ENCODE peak calls at places on chromosomes 7 and 10, in four cellular contexts. C, H, M and R are unnamed samples.

GRCh38 chr10:122267849-122268737 is 3.0 kb upstream of the BTBD16 start:
- DNase-seq in C (no peak), H (no peak), M (no peak), R (peak; percentile 61)

GRCh38 chr10:89702121-89702480 is 711 bp downstream of the KIF20B start:
- DNase-seq in M (no peak), H (no peak), C (no peak), R (peak; percentile 25)

GRCh38 chr10:15419279-15419874 is 48.3 kb upstream of the FAM171A1 start:
- DNase-seq in H (no peak), C (no peak), M (no peak), R (peak; percentile 55)

GRCh38 chr10:77355844-77356243 is 281.8 kb downstream of the KCNMA1 start:
- DNase-seq in H (peak; percentile 75), C (no peak), M (no peak), R (no peak)

GRCh38 chr7:112481833-112482669 is 1.3 kb downstream of the LSMEM1 start:
- DNase-seq in C (peak; percentile 78), M (peak; percentile 19), H (peak; percentile 75), R (no peak)

GRCh38 chr7:46744957-46745699 is 824.1 kb upstream of the IGFBP3 start:
- DNase-seq in H (no peak), M (no peak), C (no peak), R (no peak)

GRCh38 chr7:2964208-2964607 is 79.5 kb downstream of the CARD11 start:
- DNase-seq in H (no peak), M (no peak), C (no peak), R (no peak)

GRCh38 chr7:77550586-77550985 is 13.5 kb downstream of the PTPN12 start:
- DNase-seq in H (peak; percentile 82), C (no peak), M (no peak), R (no peak)

GRCh38 chr7:100053201-100053600 is 3.6 kb downstream of the ZSCAN21 start:
- DNase-seq in H (no peak), C (peak; percentile 59), M (peak; percentile 60), R (peak; percentile 60)

GRCh38 chr7:94190599-94191061 is 186.5 kb upstream of the BET1 start:
- DNase-seq in M (no peak), C (peak; percentile 77), H (peak; percentile 88), R (no peak)

GRCh38 chr7:43195768-43196167 is 83.3 kb downstream of the HECW1 start:
- DNase-seq in M (no peak), H (no peak), C (no peak), R (no peak)

GRCh38 chr10:120873741-120874140 is 22.6 kb downstream of the WDR11 start:
- DNase-seq in H (no peak), C (no peak), M (no peak), R (no peak)

GRCh38 chr10:3783313-3783689 is 1.7 kb downstream of the KLF6 start:
- DNase-seq in M (peak; percentile 52), C (peak; percentile 81), H (no peak), R (peak; percentile 58)

GRCh38 chr10:47207280-47207613 is 92.8 kb upstream of the GDF10 start:
- DNase-seq in M (no peak), H (no peak), C (no peak), R (no peak)

GRCh38 chr10:48243487-48243886 is 31.0 kb downstream of the FRMPD2 start:
- DNase-seq in H (no peak), M (no peak), C (no peak), R (no peak)

GRCh38 chr10:63012623-63013022 is 120.5 kb upstream of the NRBF2 start:
- DNase-seq in C (no peak), H (no peak), M (no peak), R (no peak)

GRCh38 chr10:61110188-61110844 is 166.3 kb upstream of the RHOBTB1 start:
- DNase-seq in C (no peak), M (no peak), H (peak; percentile 44), R (no peak)

GRCh38 chr7:132557489-132558044 is 18.7 kb downstream of the PLXNA4 start:
- DNase-seq in H (no peak), M (no peak), C (no peak), R (no peak)

GRCh38 chr10:9018161-9018843 is 963.8 kb downstream of the GATA3 start:
- DNase-seq in C (no peak), H (no peak), M (no peak), R (no peak)

GRCh38 chr10:132608511-132609195 is 71.1 kb downstream of the INPP5A start:
- DNase-seq in M (no peak), C (peak; percentile 36), H (no peak), R (no peak)

GRCh38 chr10:53134050-53134449 is 361.5 kb upstream of the MBL2 start:
- DNase-seq in H (no peak), C (no peak), M (no peak), R (no peak)

GRCh38 chr10:12479437-12479844 is 130.1 kb downstream of the CAMK1D start:
- DNase-seq in M (no peak), H (no peak), C (no peak), R (peak; percentile 40)

GRCh38 chr10:33542747-33543505 is 208.5 kb upstream of the NRP1 start:
- DNase-seq in C (no peak), H (no peak), M (no peak), R (no peak)

GRCh38 chr7:41046221-41046761 is 656.6 kb downstream of the INHBA start:
- DNase-seq in C (peak; percentile 71), H (peak; percentile 24), M (no peak), R (no peak)

GRCh38 chr10:59303018-59303417 is 59.3 kb downstream of the FAM13C start:
- DNase-seq in H (no peak), M (no peak), C (no peak), R (no peak)

GRCh38 chr7:3605222-3605621 is 304.2 kb downstream of the SDK1 start:
- DNase-seq in C (no peak), H (no peak), M (no peak), R (no peak)

GRCh38 chr10:117718970-117719369 is 176.4 kb downstream of the EMX2 start:
- DNase-seq in M (no peak), C (no peak), H (no peak), R (no peak)

GRCh38 chr7:44637788-44638594 is 31.6 kb downstream of the OGDH start:
- DNase-seq in H (peak; percentile 83), M (no peak), C (peak; percentile 71), R (peak; percentile 74)

GRCh38 chr7:45888185-45888992 is at the start of gene IGFBP1:
- DNase-seq in C (no peak), H (no peak), M (no peak), R (no peak)

GRCh38 chr10:30027057-30028005 is 32.1 kb downstream of the JCAD start:
- DNase-seq in H (no peak), C (no peak), M (no peak), R (peak; percentile 45)

GRCh38 chr10:124732931-124733536 is 11.1 kb downstream of the FAM53B start:
- DNase-seq in C (peak; percentile 75), H (no peak), M (no peak), R (peak; percentile 56)

GRCh38 chr7:30268666-30269065 is 15.7 kb upstream of the ZNRF2 start:
- DNase-seq in M (no peak), C (no peak), H (no peak), R (no peak)

GRCh38 chr10:124252097-124252715 is 158.8 kb upstream of the CHST15 start:
- DNase-seq in M (no peak), H (no peak), C (no peak), R (no peak)

GRCh38 chr10:69816536-69816935 is 14.8 kb downstream of the COL13A1 start:
- DNase-seq in M (no peak), H (no peak), C (no peak), R (no peak)

GRCh38 chr10:34492081-34492480 is 323.0 kb downstream of the PARD3 start:
- DNase-seq in C (no peak), M (no peak), H (no peak), R (no peak)

GRCh38 chr10:1297566-1298301 is 241.5 kb downstream of the WDR37 start:
- DNase-seq in C (no peak), H (no peak), M (no peak), R (no peak)

GRCh38 chr10:127872011-127872741 is 20.6 kb downstream of the CLRN3 start:
- DNase-seq in C (no peak), M (no peak), H (no peak), R (peak; percentile 22)

GRCh38 chr7:141074162-141074989 is 512 bp downstream of the TMEM178B start:
- DNase-seq in M (peak; percentile 38), C (no peak), H (no peak), R (no peak)
- H3K4me3 ChIP-seq in M (peak overlapping the region; percentile 58), C (no peak overlapping the region), H (peak overlapping the region; percentile 16), R (peak overlapping the region; percentile 53)

GRCh38 chr10:72772031-72772430 is 80.1 kb downstream of the MCU start:
- DNase-seq in M (no peak), C (no peak), H (no peak), R (no peak)
- H3K36me3 ChIP-seq in M (no peaks in the 10 kb centered on the region), C (peaks cover 8% of the 10 kb centered on the region), H (no peaks in the 10 kb centered on the region), R (no peaks in the 10 kb centered on the region)

GRCh38 chr10:98624963-98625362 is 178.2 kb upstream of the HPS1 start:
- DNase-seq in M (no peak), H (no peak), C (no peak), R (no peak)
- H3K4me3 ChIP-seq in M (no peak overlapping the region), H (no peak overlapping the region), C (no peak overlapping the region), R (no peak overlapping the region)

GRCh38 chr7:5377279-5377678 is 46.4 kb downstream of the TNRC18 start:
- DNase-seq in C (no peak), M (no peak), H (no peak), R (no peak)
- H3K36me3 ChIP-seq in C (peaks cover 19% of the 10 kb centered on the region), M (peaks cover 39% of the 10 kb centered on the region), H (peaks cover 38% of the 10 kb centered on the region), R (peaks cover 21% of the 10 kb centered on the region)

DNA sequence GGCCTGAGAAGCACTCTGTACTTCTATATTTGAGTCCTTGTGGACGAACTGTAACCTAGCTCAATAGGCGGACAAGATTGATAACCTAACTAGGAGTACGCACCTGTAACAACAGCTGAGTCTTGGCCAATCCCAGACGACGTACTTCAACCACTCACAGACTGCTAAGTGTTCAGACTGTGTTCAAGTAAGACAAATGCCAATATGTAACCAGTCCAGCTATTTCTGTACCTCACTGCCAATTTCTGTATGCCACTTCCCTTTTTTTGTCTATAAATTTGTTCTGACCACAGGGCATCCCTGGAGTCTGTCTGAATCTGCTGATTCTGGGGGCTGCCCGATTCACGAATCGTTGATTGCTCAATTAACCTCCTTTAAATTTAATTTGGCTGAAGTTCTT is 32.2 kb downstream of the HACD1 start:
- DNase-seq in C (no peak), H (no peak), M (no peak), R (no peak)
- H3K4me3 ChIP-seq in C (no peak overlapping the region), H (no peak overlapping the region), M (no peak overlapping the region), R (no peak overlapping the region)

GRCh38 chr7:136601772-136602171 is 266.7 kb upstream of the CHRM2 start:
- DNase-seq in M (no peak), C (no peak), H (no peak), R (no peak)

GRCh38 chr7:136594739-136595144 is 273.7 kb upstream of the CHRM2 start:
- DNase-seq in C (no peak), M (no peak), H (no peak), R (no peak)

GRCh38 chr7:136605532-136606329 is 262.7 kb upstream of the CHRM2 start:
- DNase-seq in H (no peak), M (no peak), C (no peak), R (no peak)

DNA sequence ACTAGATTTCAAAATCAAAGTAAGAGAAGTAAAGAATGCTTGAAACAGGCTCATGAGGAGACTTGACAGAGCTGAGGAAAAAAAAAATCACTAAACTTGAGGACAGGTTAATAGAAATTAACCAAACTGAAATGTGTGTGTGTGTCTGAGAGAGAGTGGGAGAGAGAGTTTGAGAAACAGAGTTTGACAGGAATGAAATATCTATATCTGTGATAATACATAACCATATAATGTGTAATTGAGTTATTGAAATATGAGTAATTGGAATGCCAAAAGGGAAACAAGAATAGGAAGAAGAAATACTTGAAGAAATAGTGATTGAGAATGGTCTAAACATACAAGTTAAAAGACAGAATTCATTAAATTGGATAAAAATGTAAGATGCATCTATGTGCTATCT is 268.0 kb upstream of the CHRM2 start:
- DNase-seq in M (no peak), C (no peak), H (no peak), R (no peak)
- H3K36me3 ChIP-seq in M (no peaks in the 10 kb centered on the region), C (no peaks in the 10 kb centered on the region), H (no peaks in the 10 kb centered on the region), R (no peaks in the 10 kb centered on the region)

GRCh38 chr10:110226555-110226925 is 19.1 kb downstream of the MXI1 start:
- DNase-seq in H (no peak), M (peak; percentile 94), C (peak; percentile 93), R (peak; percentile 93)
- H3K4me3 ChIP-seq in H (peak overlapping the region; percentile 94), M (peak overlapping the region; percentile 89), C (no peak overlapping the region), R (peak overlapping the region; percentile 56)